ENCODE peak calls at places on chromosomes 4 and X, in seven cellular contexts. Y is effector memory CD4-positive, alpha-beta T cell; V is progenitor cell of endocrine pancreas; U is LoVo; F is NCI-H187 treated with DMSO at 0.1 percent for 48 hours; D is NCI-H524 treated with DMSO at 0.1 percent for 48 hours; E is posterior vena cava. Q is an unnamed sample.

GRCh38 chr4:915595-915994 is 16.5 kb downstream of the GAK start:
- DNase-seq in Y (no peak), V (no peak), U (no peak), F (no peak), D (no peak), E (peak), Q (no peak)

GRCh38 chrX:140713174-140713539 is 3.6 kb downstream of the LINC00632 start:
- DNase-seq in Y (no peak), V (no peak), U (no peak), F (no peak), D (no peak), E (no peak), Q (no peak)

GRCh38 chr4:71765349-71765748 is 18.5 kb downstream of the GC start:
- DNase-seq in Y (no peak), V (no peak), U (no peak), F (no peak), D (no peak), E (no peak), Q (no peak)

GRCh38 chr4:189974056-189974455 is 33.4 kb downstream of the FRG1 start:
- DNase-seq in Y (no peak), V (no peak), U (peak), F (no peak), D (no peak), E (no peak), Q (no peak)

GRCh38 chr4:105194328-105195231 is 47.9 kb downstream of the TET2 start:
- DNase-seq in Y (no peak), V (no peak), U (no peak), F (no peak), D (no peak), E (no peak), Q (no peak)

GRCh38 chr4:9953089-9953488 is 68.2 kb downstream of the SLC2A9 start:
- DNase-seq in Y (no peak), V (no peak), U (no peak), F (no peak), D (no peak), E (no peak), Q (no peak)

GRCh38 chr4:4627111-4627510 is 85.3 kb upstream of the STX18 start:
- DNase-seq in Y (no peak), V (no peak), U (no peak), F (no peak), D (no peak), E (no peak), Q (no peak)

GRCh38 chr4:93065790-93066189 is 762.0 kb downstream of the GRID2 start:
- DNase-seq in Y (no peak), V (no peak), U (no peak), F (no peak), D (no peak), E (no peak), Q (no peak)

GRCh38 chrX:10986616-10987015 is 124.5 kb upstream of the HCCS start:
- DNase-seq in Y (no peak), V (no peak), U (no peak), F (no peak), D (no peak), E (no peak), Q (no peak)

GRCh38 chr4:1871471-1872021 is 353 bp downstream of the NSD2 start:
- DNase-seq in Y (no peak), V (peak), U (no peak), F (no peak), D (no peak), E (no peak), Q (no peak)

GRCh38 chr4:100722866-100723459 is 205.1 kb upstream of the EMCN start:
- DNase-seq in Y (no peak), V (no peak), U (peak), F (no peak), D (no peak), E (no peak), Q (no peak)

GRCh38 chrX:7889680-7890079 is 37.5 kb downstream of the PNPLA4 start:
- DNase-seq in Y (no peak), V (no peak), U (peak), F (no peak), D (no peak), E (no peak), Q (no peak)

GRCh38 chrX:10048076-10048475 is 80.9 kb downstream of the CLDN34 start:
- DNase-seq in Y (no peak), V (no peak), U (no peak), F (no peak), D (no peak), E (no peak), Q (no peak)

GRCh38 chr4:40688446-40689095 is 58.9 kb upstream of the RBM47 start:
- DNase-seq in Y (no peak), V (no peak), U (no peak), F (no peak), D (no peak), E (no peak), Q (no peak)

GRCh38 chrX:154482786-154483185 is 3.6 kb downstream of the UBL4A start:
- DNase-seq in Y (no peak), V (no peak), U (no peak), F (no peak), D (no peak), E (no peak), Q (no peak)

GRCh38 chrX:29948653-29949052 is 266.7 kb upstream of the MAGEB2 start:
- DNase-seq in Y (no peak), V (no peak), U (no peak), F (no peak), D (no peak), E (no peak), Q (no peak)

GRCh38 chr4:140331245-140331644 is 42.2 kb upstream of the SCOC start:
- DNase-seq in Y (no peak), V (no peak), U (no peak), F (no peak), D (no peak), E (no peak), Q (no peak)

GRCh38 chr4:80393970-80394250 is 58.4 kb downstream of the CFAP299 start:
- DNase-seq in Y (no peak), V (no peak), U (no peak), F (no peak), D (no peak), E (no peak), Q (no peak)

GRCh38 chrX:104432321-104432720 is 133.7 kb upstream of the IL1RAPL2 start:
- DNase-seq in Y (no peak), V (no peak), U (peak), F (no peak), D (no peak), E (no peak), Q (no peak)

GRCh38 chrX:9847071-9847470 is 60.8 kb downstream of the SHROOM2 start:
- DNase-seq in Y (no peak), V (no peak), U (peak), F (no peak), D (no peak), E (no peak), Q (no peak)

Q was measured in left ventricle myocardium superior.